ENCODE peak calls at places on chromosome 2, in six cellular contexts. One of them, this sample, is unnamed.

GRCh38 chr2:2234398-2234797 is 96.7 kb downstream of the MYT1L start:
- DNase-seq in RPMI7951: no peak
- DNase-seq in bronchial epithelial cell: no peak
- DNase-seq in activated effector memory CD4-positive, alpha-beta T cell treated with Interleukin-2 at 50 U/mL for 16 hours: no peak
- DNase-seq in HTR-8/SVneo: no peak
- DNase-seq in RPMI8226: no peak
- DNase-seq in this sample: peak

GRCh38 chr2:111710613-111711012 is 173.4 kb downstream of the ANAPC1 start:
- DNase-seq in RPMI7951: no peak
- DNase-seq in bronchial epithelial cell: no peak
- DNase-seq in activated effector memory CD4-positive, alpha-beta T cell treated with Interleukin-2 at 50 U/mL for 16 hours: no peak
- DNase-seq in HTR-8/SVneo: no peak
- DNase-seq in RPMI8226: no peak
- DNase-seq in this sample: no peak

GRCh38 chr2:18180031-18180610 is 301.7 kb downstream of the KCNS3 start:
- DNase-seq in RPMI7951: no peak
- DNase-seq in bronchial epithelial cell: no peak
- DNase-seq in activated effector memory CD4-positive, alpha-beta T cell treated with Interleukin-2 at 50 U/mL for 16 hours: no peak
- DNase-seq in HTR-8/SVneo: no peak
- DNase-seq in RPMI8226: no peak
- DNase-seq in this sample: no peak

GRCh38 chr2:152826880-152827279 is 108.5 kb downstream of the ARL6IP6 start:
- DNase-seq in RPMI7951: peak
- DNase-seq in bronchial epithelial cell: peak
- DNase-seq in activated effector memory CD4-positive, alpha-beta T cell treated with Interleukin-2 at 50 U/mL for 16 hours: no peak
- DNase-seq in HTR-8/SVneo: no peak
- DNase-seq in RPMI8226: no peak
- DNase-seq in this sample: no peak

GRCh38 chr2:235640900-235641299 is 147.1 kb downstream of the AGAP1 start:
- DNase-seq in RPMI7951: no peak
- DNase-seq in bronchial epithelial cell: no peak
- DNase-seq in activated effector memory CD4-positive, alpha-beta T cell treated with Interleukin-2 at 50 U/mL for 16 hours: no peak
- DNase-seq in HTR-8/SVneo: no peak
- DNase-seq in RPMI8226: no peak
- DNase-seq in this sample: no peak

GRCh38 chr2:65164379-65165023 is 34.6 kb upstream of the RAB1A start:
- DNase-seq in RPMI7951: no peak
- DNase-seq in bronchial epithelial cell: no peak
- DNase-seq in activated effector memory CD4-positive, alpha-beta T cell treated with Interleukin-2 at 50 U/mL for 16 hours: no peak
- DNase-seq in HTR-8/SVneo: no peak
- DNase-seq in RPMI8226: no peak
- DNase-seq in this sample: no peak

GRCh38 chr2:241555711-241556110 is 2.8 kb upstream of the BOK start:
- DNase-seq in RPMI7951: no peak
- DNase-seq in bronchial epithelial cell: peak
- DNase-seq in activated effector memory CD4-positive, alpha-beta T cell treated with Interleukin-2 at 50 U/mL for 16 hours: no peak
- DNase-seq in HTR-8/SVneo: no peak
- DNase-seq in RPMI8226: no peak
- DNase-seq in this sample: no peak

GRCh38 chr2:42969231-42970150 is 177.1 kb upstream of the HAAO start:
- DNase-seq in RPMI7951: peak
- DNase-seq in bronchial epithelial cell: peak
- DNase-seq in activated effector memory CD4-positive, alpha-beta T cell treated with Interleukin-2 at 50 U/mL for 16 hours: no peak
- DNase-seq in HTR-8/SVneo: peak
- DNase-seq in RPMI8226: no peak
- DNase-seq in this sample: no peak

GRCh38 chr2:209976698-209977385 is 25.6 kb upstream of the RPE start:
- DNase-seq in RPMI7951: no peak
- DNase-seq in bronchial epithelial cell: no peak
- DNase-seq in activated effector memory CD4-positive, alpha-beta T cell treated with Interleukin-2 at 50 U/mL for 16 hours: no peak
- DNase-seq in HTR-8/SVneo: no peak
- DNase-seq in RPMI8226: peak
- DNase-seq in this sample: no peak

GRCh38 chr2:70367722-70368323 is 66.0 kb upstream of the FAM136A start:
- DNase-seq in RPMI7951: peak
- DNase-seq in bronchial epithelial cell: peak
- DNase-seq in activated effector memory CD4-positive, alpha-beta T cell treated with Interleukin-2 at 50 U/mL for 16 hours: no peak
- DNase-seq in HTR-8/SVneo: no peak
- DNase-seq in RPMI8226: peak
- DNase-seq in this sample: no peak

GRCh38 chr2:190407662-190408537 is at the start of gene MFSD6:
- DNase-seq in RPMI7951: peak
- DNase-seq in bronchial epithelial cell: no peak
- DNase-seq in activated effector memory CD4-positive, alpha-beta T cell treated with Interleukin-2 at 50 U/mL for 16 hours: peak
- DNase-seq in HTR-8/SVneo: peak
- DNase-seq in RPMI8226: peak
- DNase-seq in this sample: no peak

GRCh38 chr2:238912228-238912915 is 64.5 kb downstream of the TWIST2 start:
- DNase-seq in RPMI7951: no peak
- DNase-seq in bronchial epithelial cell: no peak
- DNase-seq in activated effector memory CD4-positive, alpha-beta T cell treated with Interleukin-2 at 50 U/mL for 16 hours: no peak
- DNase-seq in HTR-8/SVneo: no peak
- DNase-seq in RPMI8226: no peak
- DNase-seq in this sample: no peak

GRCh38 chr2:74221091-74221490 is 22.7 kb downstream of the MTHFD2 start:
- DNase-seq in RPMI7951: no peak
- DNase-seq in bronchial epithelial cell: no peak
- DNase-seq in activated effector memory CD4-positive, alpha-beta T cell treated with Interleukin-2 at 50 U/mL for 16 hours: no peak
- DNase-seq in HTR-8/SVneo: no peak
- DNase-seq in RPMI8226: no peak
- DNase-seq in this sample: no peak

GRCh38 chr2:215950009-215950408 is 63.3 kb downstream of the MREG start:
- DNase-seq in RPMI7951: peak
- DNase-seq in bronchial epithelial cell: peak
- DNase-seq in activated effector memory CD4-positive, alpha-beta T cell treated with Interleukin-2 at 50 U/mL for 16 hours: no peak
- DNase-seq in HTR-8/SVneo: peak
- DNase-seq in RPMI8226: peak
- DNase-seq in this sample: no peak

GRCh38 chr2:38376346-38376682 is 759 bp downstream of the ATL2 start:
- DNase-seq in RPMI7951: peak
- DNase-seq in bronchial epithelial cell: peak
- DNase-seq in activated effector memory CD4-positive, alpha-beta T cell treated with Interleukin-2 at 50 U/mL for 16 hours: peak
- DNase-seq in HTR-8/SVneo: peak
- DNase-seq in RPMI8226: peak
- DNase-seq in this sample: peak

GRCh38 chr2:54402350-54402749 is 53.8 kb upstream of the SPTBN1 start:
- DNase-seq in RPMI7951: peak
- DNase-seq in bronchial epithelial cell: no peak
- DNase-seq in activated effector memory CD4-positive, alpha-beta T cell treated with Interleukin-2 at 50 U/mL for 16 hours: no peak
- DNase-seq in HTR-8/SVneo: peak
- DNase-seq in RPMI8226: no peak
- DNase-seq in this sample: no peak

GRCh38 chr2:79453918-79454317 is 58.9 kb upstream of the CTNNA2 start:
- DNase-seq in RPMI7951: no peak
- DNase-seq in bronchial epithelial cell: no peak
- DNase-seq in activated effector memory CD4-positive, alpha-beta T cell treated with Interleukin-2 at 50 U/mL for 16 hours: no peak
- DNase-seq in HTR-8/SVneo: no peak
- DNase-seq in RPMI8226: peak
- DNase-seq in this sample: no peak

GRCh38 chr2:240635116-240635997 is 10.1 kb downstream of the GPR35 start:
- DNase-seq in RPMI7951: no peak
- DNase-seq in bronchial epithelial cell: no peak
- DNase-seq in activated effector memory CD4-positive, alpha-beta T cell treated with Interleukin-2 at 50 U/mL for 16 hours: no peak
- DNase-seq in HTR-8/SVneo: no peak
- DNase-seq in RPMI8226: no peak
- DNase-seq in this sample: no peak

GRCh38 chr2:237968048-237968862 is 1.4 kb downstream of the UBE2F start:
- DNase-seq in RPMI7951: peak
- DNase-seq in bronchial epithelial cell: peak
- DNase-seq in activated effector memory CD4-positive, alpha-beta T cell treated with Interleukin-2 at 50 U/mL for 16 hours: peak
- DNase-seq in HTR-8/SVneo: peak
- DNase-seq in RPMI8226: peak
- DNase-seq in this sample: peak

GRCh38 chr2:11833601-11834000 is 87.2 kb downstream of the LPIN1 start:
- DNase-seq in RPMI7951: peak
- DNase-seq in bronchial epithelial cell: peak
- DNase-seq in activated effector memory CD4-positive, alpha-beta T cell treated with Interleukin-2 at 50 U/mL for 16 hours: no peak
- DNase-seq in HTR-8/SVneo: no peak
- DNase-seq in RPMI8226: no peak
- DNase-seq in this sample: no peak

GRCh38 chr2:184589261-184589660 is 9.1 kb upstream of the ZNF804A start:
- DNase-seq in RPMI7951: no peak
- DNase-seq in bronchial epithelial cell: no peak
- DNase-seq in activated effector memory CD4-positive, alpha-beta T cell treated with Interleukin-2 at 50 U/mL for 16 hours: no peak
- DNase-seq in HTR-8/SVneo: no peak
- DNase-seq in RPMI8226: no peak
- DNase-seq in this sample: no peak

GRCh38 chr2:114089636-114090325 is 199.9 kb downstream of the ACTR3 start:
- DNase-seq in RPMI7951: peak
- DNase-seq in bronchial epithelial cell: no peak
- DNase-seq in activated effector memory CD4-positive, alpha-beta T cell treated with Interleukin-2 at 50 U/mL for 16 hours: no peak
- DNase-seq in HTR-8/SVneo: no peak
- DNase-seq in RPMI8226: no peak
- DNase-seq in this sample: no peak

GRCh38 chr2:111624401-111625156 is 259.4 kb downstream of the ANAPC1 start:
- DNase-seq in RPMI7951: peak
- DNase-seq in bronchial epithelial cell: peak
- DNase-seq in activated effector memory CD4-positive, alpha-beta T cell treated with Interleukin-2 at 50 U/mL for 16 hours: no peak
- DNase-seq in HTR-8/SVneo: peak
- DNase-seq in RPMI8226: no peak
- DNase-seq in this sample: no peak

GRCh38 chr2:94993176-94994062 is 32.1 kb upstream of the MAL start:
- DNase-seq in RPMI7951: no peak
- DNase-seq in bronchial epithelial cell: no peak
- DNase-seq in activated effector memory CD4-positive, alpha-beta T cell treated with Interleukin-2 at 50 U/mL for 16 hours: no peak
- DNase-seq in HTR-8/SVneo: no peak
- DNase-seq in RPMI8226: no peak
- DNase-seq in this sample: no peak

GRCh38 chr2:11050565-11050964 is 104.7 kb upstream of the SLC66A3 start:
- DNase-seq in RPMI7951: no peak
- DNase-seq in bronchial epithelial cell: peak
- DNase-seq in activated effector memory CD4-positive, alpha-beta T cell treated with Interleukin-2 at 50 U/mL for 16 hours: no peak
- DNase-seq in HTR-8/SVneo: no peak
- DNase-seq in RPMI8226: no peak
- DNase-seq in this sample: no peak

GRCh38 chr2:220044383-220044782 is 417.0 kb downstream of the SLC4A3 start:
- DNase-seq in RPMI7951: peak
- DNase-seq in bronchial epithelial cell: no peak
- DNase-seq in activated effector memory CD4-positive, alpha-beta T cell treated with Interleukin-2 at 50 U/mL for 16 hours: no peak
- DNase-seq in HTR-8/SVneo: no peak
- DNase-seq in RPMI8226: no peak
- DNase-seq in this sample: no peak

GRCh38 chr2:173136614-173137013 is 61.0 kb downstream of the MAP3K20 start:
- DNase-seq in RPMI7951: no peak
- DNase-seq in bronchial epithelial cell: no peak
- DNase-seq in activated effector memory CD4-positive, alpha-beta T cell treated with Interleukin-2 at 50 U/mL for 16 hours: no peak
- DNase-seq in HTR-8/SVneo: no peak
- DNase-seq in RPMI8226: no peak
- DNase-seq in this sample: no peak

GRCh38 chr2:233848276-233848675 is 6.1 kb downstream of the HJURP start:
- DNase-seq in RPMI7951: no peak
- DNase-seq in bronchial epithelial cell: no peak
- DNase-seq in activated effector memory CD4-positive, alpha-beta T cell treated with Interleukin-2 at 50 U/mL for 16 hours: no peak
- DNase-seq in HTR-8/SVneo: no peak
- DNase-seq in RPMI8226: no peak
- DNase-seq in this sample: no peak

GRCh38 chr2:216426938-216427337 is 14.7 kb downstream of the SMARCAL1 start:
- DNase-seq in RPMI7951: peak
- DNase-seq in bronchial epithelial cell: peak
- DNase-seq in activated effector memory CD4-positive, alpha-beta T cell treated with Interleukin-2 at 50 U/mL for 16 hours: no peak
- DNase-seq in HTR-8/SVneo: peak
- DNase-seq in RPMI8226: no peak
- DNase-seq in this sample: no peak

GRCh38 chr2:47558116-47559078 is 155.4 kb downstream of the MSH2 start:
- DNase-seq in RPMI7951: peak
- DNase-seq in bronchial epithelial cell: no peak
- DNase-seq in activated effector memory CD4-positive, alpha-beta T cell treated with Interleukin-2 at 50 U/mL for 16 hours: no peak
- DNase-seq in HTR-8/SVneo: no peak
- DNase-seq in RPMI8226: no peak
- DNase-seq in this sample: no peak

GRCh38 chr2:167310442-167310841 is 422.2 kb downstream of the XIRP2 start:
- DNase-seq in RPMI7951: no peak
- DNase-seq in bronchial epithelial cell: no peak
- DNase-seq in activated effector memory CD4-positive, alpha-beta T cell treated with Interleukin-2 at 50 U/mL for 16 hours: no peak
- DNase-seq in HTR-8/SVneo: no peak
- DNase-seq in RPMI8226: no peak
- DNase-seq in this sample: no peak

GRCh38 chr2:165902929-165903328 is 50.6 kb downstream of the TTC21B start:
- DNase-seq in RPMI7951: peak
- DNase-seq in bronchial epithelial cell: no peak
- DNase-seq in activated effector memory CD4-positive, alpha-beta T cell treated with Interleukin-2 at 50 U/mL for 16 hours: no peak
- DNase-seq in HTR-8/SVneo: peak
- DNase-seq in RPMI8226: peak
- DNase-seq in this sample: no peak

GRCh38 chr2:43070676-43071491 is 155.5 kb downstream of the ZFP36L2 start:
- DNase-seq in RPMI7951: no peak
- DNase-seq in bronchial epithelial cell: no peak
- DNase-seq in activated effector memory CD4-positive, alpha-beta T cell treated with Interleukin-2 at 50 U/mL for 16 hours: no peak
- DNase-seq in HTR-8/SVneo: no peak
- DNase-seq in RPMI8226: no peak
- DNase-seq in this sample: no peak

GRCh38 chr2:219688560-219689445 is 61.4 kb downstream of the SLC4A3 start:
- DNase-seq in RPMI7951: peak
- DNase-seq in bronchial epithelial cell: peak
- DNase-seq in activated effector memory CD4-positive, alpha-beta T cell treated with Interleukin-2 at 50 U/mL for 16 hours: no peak
- DNase-seq in HTR-8/SVneo: peak
- DNase-seq in RPMI8226: no peak
- DNase-seq in this sample: no peak